ENCODE peak calls at places on chromosome 16, in six cellular contexts. E, O, Y, I, K and S are unnamed samples.

GRCh38 chr16:82641336-82641984 is 14.7 kb downstream of the CDH13 start:
- DNase-seq in E (no peak), O (no peak), Y (peak; percentile 72), I (no peak), K (no peak), S (no peak)

GRCh38 chr16:11781773-11782172 is 15.3 kb downstream of the ZC3H7A start:
- DNase-seq in E (no peak), O (no peak), Y (no peak), I (peak; percentile 70), K (no peak), S (no peak)

GRCh38 chr16:55663770-55664677 is 8.2 kb downstream of the SLC6A2 start:
- DNase-seq in E (peak; percentile 38), O (no peak), Y (no peak), I (no peak), K (no peak), S (no peak)

GRCh38 chr16:69848635-69849545 is 86.8 kb downstream of the WWP2 start:
- DNase-seq in E (no peak), O (no peak), Y (peak; percentile 92), I (no peak), K (peak; percentile 86), S (peak; percentile 78)

GRCh38 chr16:11030990-11031510 is 86.7 kb downstream of the CLEC16A start:
- DNase-seq in E (no peak), O (no peak), Y (no peak), I (no peak), K (no peak), S (no peak)

GRCh38 chr16:72131036-72131435 is 37.4 kb downstream of the DHX38 start:
- DNase-seq in E (no peak), O (no peak), Y (peak; percentile 31), I (no peak), K (no peak), S (no peak)

GRCh38 chr16:11254913-11255736 is 879 bp downstream of the SOCS1 start:
- DNase-seq in E (peak; percentile 69), O (no peak), Y (peak; percentile 52), I (no peak), K (peak; percentile 71), S (peak; percentile 64)

GRCh38 chr16:78896280-78896679 is 704.3 kb downstream of the MAF start:
- DNase-seq in E (no peak), O (no peak), Y (no peak), I (no peak), K (no peak), S (no peak)

GRCh38 chr16:70746708-70747424 is 54.1 kb downstream of the VAC14 start:
- DNase-seq in E (peak; percentile 100), O (no peak), Y (peak; percentile 92), I (peak; percentile 85), K (no peak), S (peak; percentile 85)

GRCh38 chr16:8739989-8740704 is 57.3 kb downstream of the TMEM186 start:
- DNase-seq in E (no peak), O (no peak), Y (no peak), I (peak; percentile 19), K (no peak), S (no peak)

GRCh38 chr16:53518550-53519416 is 15.8 kb upstream of the AKTIP start:
- DNase-seq in E (peak; percentile 88), O (no peak), Y (peak; percentile 95), I (no peak), K (no peak), S (peak; percentile 58)

GRCh38 chr16:50967827-50968612 is 183.1 kb downstream of the SALL1 start:
- DNase-seq in E (no peak), O (no peak), Y (no peak), I (no peak), K (no peak), S (no peak)

GRCh38 chr16:58582971-58583765 is 46.5 kb downstream of the CNOT1 start:
- DNase-seq in E (peak; percentile 50), O (peak; percentile 3), Y (peak; percentile 27), I (no peak), K (no peak), S (no peak)

GRCh38 chr16:25950586-25951201 is 258.9 kb downstream of the HS3ST4 start:
- DNase-seq in E (no peak), O (peak; percentile 78), Y (no peak), I (no peak), K (no peak), S (no peak)

GRCh38 chr16:19001788-19002187 is 18.1 kb downstream of the TMC7 start:
- DNase-seq in E (peak; percentile 34), O (no peak), Y (peak; percentile 56), I (no peak), K (no peak), S (no peak)

GRCh38 chr16:53864819-53865491 is 161.0 kb downstream of the FTO start:
- DNase-seq in E (peak; percentile 25), O (no peak), Y (no peak), I (no peak), K (no peak), S (no peak)

GRCh38 chr16:50244140-50244503 is 22.2 kb upstream of the ADCY7 start:
- DNase-seq in E (no peak), O (no peak), Y (no peak), I (no peak), K (no peak), S (no peak)

GRCh38 chr16:19991614-19992013 is 82.1 kb downstream of the GPR139 start:
- DNase-seq in E (no peak), O (peak; percentile 41), Y (no peak), I (no peak), K (no peak), S (no peak)

GRCh38 chr16:72856797-72857196 is 191.1 kb downstream of the ZFHX3 start:
- DNase-seq in E (peak; percentile 61), O (peak; percentile 79), Y (peak; percentile 41), I (no peak), K (no peak), S (no peak)

GRCh38 chr16:51302042-51302441 is 151.0 kb upstream of the SALL1 start:
- DNase-seq in E (no peak), O (no peak), Y (no peak), I (no peak), K (no peak), S (no peak)

GRCh38 chr16:23597003-23597756 is 1.1 kb upstream of the NDUFAB1 start:
- DNase-seq in E (peak; percentile 76), O (peak; percentile 77), Y (peak; percentile 18), I (no peak), K (no peak), S (no peak)

GRCh38 chr16:60027351-60027750 is 1293.2 kb upstream of the GOT2 start:
- DNase-seq in E (no peak), O (no peak), Y (no peak), I (no peak), K (no peak), S (no peak)

GRCh38 chr16:6297666-6298435 is 1034.8 kb upstream of the RBFOX1 start:
- DNase-seq in E (no peak), O (peak; percentile 38), Y (no peak), I (no peak), K (no peak), S (no peak)

GRCh38 chr16:88979616-88980015 is 2.6 kb upstream of the CBFA2T3 start:
- DNase-seq in E (no peak), O (no peak), Y (no peak), I (no peak), K (no peak), S (no peak)

GRCh38 chr16:88977028-88977844 is at the start of gene CBFA2T3:
- DNase-seq in E (peak; percentile 95), O (no peak), Y (peak; percentile 13), I (no peak), K (peak; percentile 91), S (peak; percentile 56)

GRCh38 chr16:88978608-88979346 is 1.8 kb upstream of the CBFA2T3 start:
- DNase-seq in E (peak; percentile 99), O (no peak), Y (no peak), I (no peak), K (no peak), S (no peak)

GRCh38 chr16:88976359-88977027 is 514 bp downstream of the CBFA2T3 start:
- DNase-seq in E (peak; percentile 56), O (no peak), Y (no peak), I (no peak), K (no peak), S (no peak)

DNA sequence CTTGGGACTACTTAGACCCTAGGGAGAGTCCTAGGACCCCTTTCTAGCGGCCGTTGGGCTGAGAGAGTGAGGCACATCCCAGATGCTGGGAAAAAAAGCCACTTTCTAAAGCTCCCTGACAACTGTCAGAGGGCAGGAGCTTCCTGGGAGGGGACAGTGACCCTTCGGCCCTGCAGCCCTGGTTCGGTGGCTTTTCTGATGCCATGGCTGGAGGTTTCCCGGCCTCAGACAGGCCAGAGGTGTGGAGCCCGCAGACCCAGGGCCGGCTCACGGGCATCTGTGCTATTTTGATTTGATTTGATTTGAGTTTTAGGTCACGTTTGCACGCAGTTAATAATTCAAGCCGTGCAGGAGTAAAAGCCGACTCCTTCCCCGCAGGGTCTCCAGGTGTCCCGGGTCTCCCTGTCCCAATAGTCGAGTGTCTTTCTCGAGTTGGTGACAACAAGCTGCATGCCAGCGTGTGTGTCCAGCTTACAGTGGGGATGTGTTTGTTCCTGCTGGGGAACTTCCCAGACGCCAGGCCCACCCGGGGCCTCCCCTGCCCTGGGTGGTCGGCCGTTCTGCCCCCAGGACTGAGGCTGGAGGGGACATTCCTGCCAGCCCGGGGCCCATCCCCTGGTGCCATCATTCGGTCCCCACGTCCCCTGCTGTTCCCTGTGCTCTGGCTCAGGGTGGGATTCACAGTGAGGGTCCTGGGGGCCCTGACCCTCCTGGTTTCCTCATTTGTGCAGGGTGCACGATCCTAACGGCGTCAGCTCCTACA is 1.0 kb upstream of the CBFA2T3 start:
- DNase-seq in E (peak; percentile 38), O (no peak), Y (no peak), I (no peak), K (no peak), S (no peak)
- H3K4me3 ChIP-seq in E (no peak overlapping the region), O (no peak overlapping the region), Y (no peak overlapping the region), I (no peak overlapping the region), K (no peak overlapping the region), S (no peak overlapping the region)

DNA sequence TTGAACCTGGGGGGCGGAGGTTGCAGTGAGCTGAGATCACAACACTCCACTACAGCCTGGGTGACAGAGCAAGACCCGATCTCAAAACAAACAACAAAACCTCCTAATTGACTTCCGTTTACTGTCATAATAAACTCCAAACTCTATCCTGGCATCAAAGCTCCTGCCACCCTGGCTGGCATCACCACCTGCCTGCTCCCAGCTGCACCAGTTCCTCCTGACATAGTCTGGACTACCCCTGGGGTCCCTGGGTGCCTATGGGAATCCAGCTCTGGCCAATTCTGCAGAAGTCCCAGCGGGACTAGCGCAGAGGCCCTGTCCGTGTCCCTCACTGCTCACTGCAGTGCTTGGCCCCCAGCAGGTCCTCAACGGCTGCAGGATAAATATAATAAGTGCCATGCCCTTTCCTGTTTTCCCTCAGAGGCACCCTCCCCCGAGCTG is 725 bp downstream of the NTHL1 start:
- DNase-seq in E (no peak), O (no peak), Y (no peak), I (no peak), K (no peak), S (no peak)
- H3K4me3 ChIP-seq in E (peak overlapping the region; percentile 80), O (peak overlapping the region; percentile 97), Y (peak overlapping the region; percentile 70), I (peak overlapping the region; percentile 79), K (peak overlapping the region; percentile 78), S (peak overlapping the region; percentile 99)

GRCh38 chr16:85689285-85689949 is 663 bp upstream of the GINS2 start:
- DNase-seq in E (no peak), O (peak; percentile 35), Y (no peak), I (no peak), K (no peak), S (peak; percentile 33)
- H3K4me3 ChIP-seq in E (peak overlapping the region; percentile 52), O (peak overlapping the region; percentile 55), Y (peak overlapping the region; percentile 48), I (peak overlapping the region; percentile 80), K (peak overlapping the region; percentile 60), S (peak overlapping the region; percentile 93)

DNA sequence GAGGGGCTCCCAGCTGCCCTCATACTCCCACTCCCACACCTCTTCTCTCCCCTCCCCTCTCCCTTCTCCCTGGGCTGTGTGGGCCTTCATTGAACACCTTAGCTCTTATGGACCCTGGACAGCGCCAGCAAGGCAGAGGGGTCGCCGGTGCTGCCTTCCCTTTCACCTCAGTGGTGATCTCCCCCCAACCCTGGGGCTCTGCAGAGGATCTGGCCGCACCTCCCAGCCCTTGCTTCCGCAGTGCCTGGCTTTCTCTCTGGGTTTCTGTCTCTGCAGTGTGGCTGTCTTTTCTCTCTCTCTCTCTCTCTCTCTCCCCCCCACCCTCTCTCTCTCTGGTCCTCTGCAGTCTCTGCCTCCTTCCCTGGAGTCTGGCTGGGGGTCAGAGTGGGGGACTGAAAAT is 1.2 kb downstream of the SEZ6L2 start:
- DNase-seq in E (no peak), O (no peak), Y (no peak), I (no peak), K (no peak), S (no peak)
- H3K4me3 ChIP-seq in E (no peak overlapping the region), O (peak overlapping the region; percentile 97), Y (no peak overlapping the region), I (no peak overlapping the region), K (no peak overlapping the region), S (no peak overlapping the region)